ENCODE peak calls at places on chromosomes 7 and 10, in five cellular contexts. One of them, this sample, is unnamed. For H3K27me3, the result is how much of the 10 kb centered on the place peaks cover.

GRCh38 chr7:36393826-36394225 is 4.2 kb downstream of the ANLN start:
- DNase-seq in brain microvascular endothelial cell: peak
- DNase-seq in PC-3: no peak
- DNase-seq in iPS DF 6.9: no peak
- DNase-seq in dorsolateral prefrontal cortex: no peak
- DNase-seq in this sample: no peak

GRCh38 chr7:32390210-32390609 is 100.0 kb downstream of the LSM5 start:
- DNase-seq in brain microvascular endothelial cell: no peak
- DNase-seq in PC-3: no peak
- DNase-seq in iPS DF 6.9: no peak
- DNase-seq in dorsolateral prefrontal cortex: no peak
- DNase-seq in this sample: no peak

GRCh38 chr7:137399827-137400823 is 56.6 kb upstream of the PTN start:
- DNase-seq in brain microvascular endothelial cell: no peak
- DNase-seq in PC-3: peak
- DNase-seq in iPS DF 6.9: no peak
- DNase-seq in dorsolateral prefrontal cortex: no peak
- DNase-seq in this sample: no peak

GRCh38 chr7:30501264-30501663 is 3.4 kb downstream of the GGCT start:
- DNase-seq in brain microvascular endothelial cell: no peak
- DNase-seq in PC-3: no peak
- DNase-seq in iPS DF 6.9: no peak
- DNase-seq in dorsolateral prefrontal cortex: no peak
- DNase-seq in this sample: no peak

GRCh38 chr10:88831709-88832108 is 19.9 kb downstream of the ANKRD22 start:
- DNase-seq in brain microvascular endothelial cell: no peak
- DNase-seq in PC-3: no peak
- DNase-seq in iPS DF 6.9: no peak
- DNase-seq in dorsolateral prefrontal cortex: no peak
- DNase-seq in this sample: peak

GRCh38 chr10:6299234-6299633 is 96.5 kb downstream of the PFKFB3 start:
- DNase-seq in brain microvascular endothelial cell: no peak
- DNase-seq in PC-3: peak
- DNase-seq in iPS DF 6.9: no peak
- DNase-seq in dorsolateral prefrontal cortex: no peak
- DNase-seq in this sample: no peak

GRCh38 chr7:142583424-142583823 is 165.8 kb upstream of the PRSS1 start:
- DNase-seq in brain microvascular endothelial cell: peak
- DNase-seq in PC-3: peak
- DNase-seq in iPS DF 6.9: no peak
- DNase-seq in dorsolateral prefrontal cortex: no peak
- DNase-seq in this sample: no peak

GRCh38 chr10:83725567-83725966 is 413.7 kb upstream of the GHITM start:
- DNase-seq in brain microvascular endothelial cell: no peak
- DNase-seq in PC-3: no peak
- DNase-seq in iPS DF 6.9: no peak
- DNase-seq in dorsolateral prefrontal cortex: no peak
- DNase-seq in this sample: no peak

GRCh38 chr7:4683043-4683883 is 1.2 kb downstream of the FOXK1 start:
- DNase-seq in brain microvascular endothelial cell: no peak
- DNase-seq in PC-3: no peak
- DNase-seq in iPS DF 6.9: no peak
- DNase-seq in dorsolateral prefrontal cortex: no peak
- DNase-seq in this sample: peak

GRCh38 chr10:131728829-131729228 is 172.0 kb upstream of the PPP2R2D start:
- DNase-seq in brain microvascular endothelial cell: no peak
- DNase-seq in PC-3: no peak
- DNase-seq in iPS DF 6.9: no peak
- DNase-seq in dorsolateral prefrontal cortex: peak
- DNase-seq in this sample: no peak

GRCh38 chr7:33845991-33846509 is 59.3 kb upstream of the BMPER start:
- DNase-seq in brain microvascular endothelial cell: no peak
- DNase-seq in PC-3: peak
- DNase-seq in iPS DF 6.9: no peak
- DNase-seq in dorsolateral prefrontal cortex: no peak
- DNase-seq in this sample: no peak

GRCh38 chr7:98616381-98617050 is 569 bp upstream of the NPTX2 start:
- DNase-seq in brain microvascular endothelial cell: no peak
- DNase-seq in PC-3: no peak
- DNase-seq in iPS DF 6.9: no peak
- DNase-seq in dorsolateral prefrontal cortex: no peak
- DNase-seq in this sample: no peak

GRCh38 chr10:42868530-42868929 is 85.9 kb downstream of the BMS1 start:
- DNase-seq in brain microvascular endothelial cell: no peak
- DNase-seq in PC-3: no peak
- DNase-seq in iPS DF 6.9: no peak
- DNase-seq in dorsolateral prefrontal cortex: no peak
- DNase-seq in this sample: no peak

GRCh38 chr7:33054261-33054964 is 8.2 kb downstream of the NT5C3A start:
- DNase-seq in brain microvascular endothelial cell: no peak
- DNase-seq in PC-3: peak
- DNase-seq in iPS DF 6.9: no peak
- DNase-seq in dorsolateral prefrontal cortex: no peak
- DNase-seq in this sample: no peak

GRCh38 chr7:120996333-120996982 is 7.9 kb downstream of the CPED1 start:
- DNase-seq in brain microvascular endothelial cell: peak
- DNase-seq in PC-3: peak
- DNase-seq in iPS DF 6.9: no peak
- DNase-seq in dorsolateral prefrontal cortex: no peak
- DNase-seq in this sample: peak

GRCh38 chr10:62492012-62492869 is 118.1 kb downstream of the ZNF365 start:
- DNase-seq in brain microvascular endothelial cell: no peak
- DNase-seq in PC-3: peak
- DNase-seq in iPS DF 6.9: peak
- DNase-seq in dorsolateral prefrontal cortex: no peak
- DNase-seq in this sample: peak

GRCh38 chr10:17123062-17123661 is 6.4 kb downstream of the CUBN start:
- DNase-seq in brain microvascular endothelial cell: peak
- DNase-seq in PC-3: peak
- DNase-seq in iPS DF 6.9: no peak
- DNase-seq in dorsolateral prefrontal cortex: no peak
- DNase-seq in this sample: no peak

GRCh38 chr10:62373995-62374861 is at the start of gene ZNF365:
- DNase-seq in brain microvascular endothelial cell: peak
- DNase-seq in PC-3: peak
- DNase-seq in iPS DF 6.9: no peak
- DNase-seq in dorsolateral prefrontal cortex: peak
- DNase-seq in this sample: peak

GRCh38 chr10:123144697-123145541 is 3.0 kb upstream of the HMX2 start:
- DNase-seq in brain microvascular endothelial cell: no peak
- DNase-seq in PC-3: peak
- DNase-seq in iPS DF 6.9: no peak
- DNase-seq in dorsolateral prefrontal cortex: no peak
- DNase-seq in this sample: no peak

GRCh38 chr7:134931487-134931886 is 54.8 kb upstream of the AGBL3 start:
- DNase-seq in brain microvascular endothelial cell: peak
- DNase-seq in PC-3: no peak
- DNase-seq in iPS DF 6.9: no peak
- DNase-seq in dorsolateral prefrontal cortex: no peak
- DNase-seq in this sample: no peak

GRCh38 chr10:17643339-17643754 is 604 bp upstream of the STAM start:
- DNase-seq in brain microvascular endothelial cell: peak
- DNase-seq in PC-3: peak
- DNase-seq in iPS DF 6.9: no peak
- DNase-seq in dorsolateral prefrontal cortex: peak
- DNase-seq in this sample: no peak

GRCh38 chr10:78543749-78544446 is 510.2 kb downstream of the RPS24 start:
- DNase-seq in brain microvascular endothelial cell: peak
- DNase-seq in PC-3: no peak
- DNase-seq in iPS DF 6.9: no peak
- DNase-seq in dorsolateral prefrontal cortex: no peak
- DNase-seq in this sample: no peak

GRCh38 chr10:129727071-129727470 is 237.0 kb downstream of the EBF3 start:
- DNase-seq in brain microvascular endothelial cell: no peak
- DNase-seq in PC-3: no peak
- DNase-seq in iPS DF 6.9: no peak
- DNase-seq in dorsolateral prefrontal cortex: no peak
- DNase-seq in this sample: no peak

GRCh38 chr10:8969853-8970252 is 915.4 kb downstream of the GATA3 start:
- DNase-seq in brain microvascular endothelial cell: no peak
- DNase-seq in PC-3: no peak
- DNase-seq in iPS DF 6.9: no peak
- DNase-seq in dorsolateral prefrontal cortex: no peak
- DNase-seq in this sample: no peak

GRCh38 chr10:7956508-7956907 is 98.0 kb upstream of the GATA3 start:
- DNase-seq in brain microvascular endothelial cell: peak
- DNase-seq in PC-3: peak
- DNase-seq in iPS DF 6.9: no peak
- DNase-seq in dorsolateral prefrontal cortex: no peak
- DNase-seq in this sample: no peak

GRCh38 chr7:27150568-27151340 is 1.6 kb downstream of the HOXA3 start:
- DNase-seq in brain microvascular endothelial cell: peak
- DNase-seq in PC-3: peak
- DNase-seq in iPS DF 6.9: no peak
- DNase-seq in dorsolateral prefrontal cortex: peak
- DNase-seq in this sample: peak

GRCh38 chr7:2611921-2612320 is 19.9 kb upstream of the TTYH3 start:
- DNase-seq in brain microvascular endothelial cell: no peak
- DNase-seq in PC-3: no peak
- DNase-seq in iPS DF 6.9: no peak
- DNase-seq in dorsolateral prefrontal cortex: no peak
- DNase-seq in this sample: no peak

GRCh38 chr7:12647364-12648219 is 39.8 kb upstream of the ARL4A start:
- DNase-seq in brain microvascular endothelial cell: peak
- DNase-seq in PC-3: peak
- DNase-seq in iPS DF 6.9: no peak
- DNase-seq in dorsolateral prefrontal cortex: no peak
- DNase-seq in this sample: no peak

GRCh38 chr7:143492799-143493568 is 15.3 kb downstream of the TAS2R41 start:
- DNase-seq in brain microvascular endothelial cell: no peak
- DNase-seq in PC-3: no peak
- DNase-seq in iPS DF 6.9: no peak
- DNase-seq in dorsolateral prefrontal cortex: no peak
- DNase-seq in this sample: no peak

GRCh38 chr10:116201011-116201410 is 72.0 kb downstream of the GFRA1 start:
- DNase-seq in brain microvascular endothelial cell: no peak
- DNase-seq in PC-3: no peak
- DNase-seq in iPS DF 6.9: no peak
- DNase-seq in dorsolateral prefrontal cortex: no peak
- DNase-seq in this sample: no peak

GRCh38 chr7:117756586-117756985 is 116.7 kb downstream of the CTTNBP2 start:
- DNase-seq in brain microvascular endothelial cell: no peak
- DNase-seq in PC-3: no peak
- DNase-seq in iPS DF 6.9: no peak
- DNase-seq in dorsolateral prefrontal cortex: no peak
- DNase-seq in this sample: no peak

GRCh38 chr7:117751775-117752174 is 121.5 kb downstream of the CTTNBP2 start:
- DNase-seq in brain microvascular endothelial cell: no peak
- DNase-seq in PC-3: no peak
- DNase-seq in iPS DF 6.9: no peak
- DNase-seq in dorsolateral prefrontal cortex: no peak
- DNase-seq in this sample: no peak

GRCh38 chr7:117757440-117757839 is 115.8 kb downstream of the CTTNBP2 start:
- DNase-seq in brain microvascular endothelial cell: no peak
- DNase-seq in PC-3: no peak
- DNase-seq in iPS DF 6.9: no peak
- DNase-seq in dorsolateral prefrontal cortex: no peak
- DNase-seq in this sample: no peak

GRCh38 chr7:117750612-117751563 is 122.4 kb downstream of the CTTNBP2 start:
- DNase-seq in brain microvascular endothelial cell: no peak
- DNase-seq in PC-3: peak
- DNase-seq in iPS DF 6.9: no peak
- DNase-seq in dorsolateral prefrontal cortex: no peak
- DNase-seq in this sample: no peak

DNA sequence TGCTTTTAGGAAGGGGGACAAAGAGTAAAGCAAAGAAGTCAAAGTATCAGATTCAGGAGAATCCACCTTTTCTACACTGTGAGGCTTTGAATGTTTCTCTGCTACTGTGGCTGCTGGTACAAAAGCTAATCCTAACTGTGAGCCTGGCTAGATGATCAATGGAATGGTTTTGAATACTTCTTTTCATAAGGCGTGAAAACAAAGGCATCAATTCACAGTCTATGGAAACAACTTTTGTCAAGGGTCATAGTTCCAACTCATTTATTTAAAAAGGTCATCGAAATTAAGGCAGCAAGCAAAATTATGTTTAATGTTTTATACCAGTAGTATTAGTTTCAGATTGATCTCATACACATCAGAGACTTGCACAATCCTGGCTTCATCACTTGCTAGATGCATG is 118.1 kb downstream of the CTTNBP2 start:
- DNase-seq in brain microvascular endothelial cell: no peak
- DNase-seq in PC-3: no peak
- DNase-seq in iPS DF 6.9: no peak
- DNase-seq in dorsolateral prefrontal cortex: no peak
- DNase-seq in this sample: no peak
- H3K27ac ChIP-seq in brain microvascular endothelial cell: no peak
- H3K27ac ChIP-seq in PC-3: no peak
- H3K27ac ChIP-seq in iPS DF 6.9: no peak
- H3K27ac ChIP-seq in dorsolateral prefrontal cortex: peak
- H3K27ac ChIP-seq in this sample: no peak

DNA sequence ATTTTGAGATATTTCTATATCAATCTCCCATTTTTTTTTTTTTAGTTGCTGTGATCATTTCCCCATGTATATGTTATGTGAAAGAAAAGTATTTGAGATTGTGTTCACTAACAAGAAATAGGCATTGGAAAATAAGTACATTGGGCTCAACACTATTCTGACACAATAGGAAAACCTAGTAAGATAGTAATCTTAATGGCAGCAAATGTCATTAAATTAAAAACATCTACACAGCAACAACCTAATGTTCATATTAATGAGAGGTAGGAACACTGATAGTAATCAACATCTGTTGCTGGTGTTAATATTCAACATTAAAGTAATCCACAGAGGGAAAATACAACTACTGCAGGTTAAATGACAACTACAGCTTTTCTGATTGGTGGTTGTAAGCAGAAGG is 1.5 kb upstream of the GTPBP10 start:
- DNase-seq in brain microvascular endothelial cell: no peak
- DNase-seq in PC-3: no peak
- DNase-seq in iPS DF 6.9: no peak
- DNase-seq in dorsolateral prefrontal cortex: no peak
- DNase-seq in this sample: no peak
- H3K4me3 ChIP-seq in brain microvascular endothelial cell: no peak
- H3K4me3 ChIP-seq in PC-3: no peak
- H3K4me3 ChIP-seq in iPS DF 6.9: no peak
- H3K4me3 ChIP-seq in dorsolateral prefrontal cortex: peak
- H3K4me3 ChIP-seq in this sample: no peak

GRCh38 chr10:13354783-13355182 is 6.7 kb upstream of the SEPHS1 start:
- DNase-seq in brain microvascular endothelial cell: no peak
- DNase-seq in PC-3: no peak
- DNase-seq in iPS DF 6.9: no peak
- DNase-seq in dorsolateral prefrontal cortex: no peak
- DNase-seq in this sample: no peak
- H3K27me3 ChIP-seq in brain microvascular endothelial cell: under half
- H3K27me3 ChIP-seq in PC-3: under half
- H3K27me3 ChIP-seq in iPS DF 6.9: under half
- H3K27me3 ChIP-seq in dorsolateral prefrontal cortex: under half
- H3K27me3 ChIP-seq in this sample: under half

DNA sequence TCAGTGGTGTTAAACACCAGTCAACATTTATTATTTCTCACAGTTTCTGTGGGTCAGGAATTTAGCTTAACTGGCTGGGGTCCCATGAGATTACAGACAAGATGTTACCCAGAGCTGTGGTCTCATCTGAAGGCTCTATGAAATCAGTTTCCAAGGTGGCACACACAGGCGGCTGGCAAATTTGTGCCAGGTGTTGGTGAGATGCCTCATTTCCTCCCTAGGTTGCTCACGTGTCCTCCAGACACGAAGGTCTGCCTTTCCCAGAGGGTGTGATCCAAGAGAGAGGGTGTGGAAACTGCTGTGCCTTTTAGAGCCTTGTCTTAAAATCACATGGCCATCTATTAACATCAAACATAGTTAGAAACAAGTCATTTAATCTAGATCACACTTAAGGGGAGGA is 209.0 kb downstream of the JCAD start:
- DNase-seq in brain microvascular endothelial cell: no peak
- DNase-seq in PC-3: no peak
- DNase-seq in iPS DF 6.9: no peak
- DNase-seq in dorsolateral prefrontal cortex: no peak
- DNase-seq in this sample: no peak
- H3K27ac ChIP-seq in brain microvascular endothelial cell: no peak
- H3K27ac ChIP-seq in PC-3: no peak
- H3K27ac ChIP-seq in iPS DF 6.9: no peak
- H3K27ac ChIP-seq in dorsolateral prefrontal cortex: no peak
- H3K27ac ChIP-seq in this sample: no peak

This sample was measured in CD8-positive, alpha-beta T cell.